ENCODE peak calls at places on chromosomes 5 and 9, in four cellular contexts. Y is neural crest cell, R is NCI-H510A treated with DMSO at 0.1 percent for 48 hours, D is germinal center. J is an unnamed sample.

GRCh38 chr9:115606851-115607250 is 488.9 kb upstream of the TNC start:
- DNase-seq in R (no peak), Y (no peak), D (no peak), J (no peak)

GRCh38 chr9:110069326-110070248 is 138.4 kb downstream of the C9orf152 start:
- DNase-seq in R (no peak), D (no peak), Y (no peak), J (no peak)

GRCh38 chr9:95091971-95092320 is 225.6 kb downstream of the FANCC start:
- DNase-seq in Y (no peak), D (no peak), R (no peak), J (no peak)

GRCh38 chr9:105119166-105119565 is 125.3 kb upstream of the SLC44A1 start:
- DNase-seq in Y (no peak), D (no peak), R (no peak), J (no peak)

GRCh38 chr5:143338658-143339366 is 64.7 kb downstream of the NR3C1 start:
- DNase-seq in R (no peak), D (no peak), Y (no peak), J (no peak)

GRCh38 chr5:82155305-82155704 is 122.8 kb downstream of the RPS23 start:
- DNase-seq in R (no peak), Y (no peak), D (no peak), J (no peak)

GRCh38 chr5:167050568-167051214 is 1240.8 kb upstream of the WWC1 start:
- DNase-seq in D (no peak), Y (no peak), R (no peak), J (no peak)

GRCh38 chr9:111481885-111482636 is 2.1 kb downstream of the ECPAS start:
- DNase-seq in R (peak), D (no peak), Y (no peak), J (no peak)

GRCh38 chr5:109619024-109619460 is 70.7 kb upstream of the MAN2A1 start:
- DNase-seq in Y (no peak), R (no peak), D (no peak), J (no peak)

GRCh38 chr5:140734354-140734753 is 34.1 kb downstream of the ZMAT2 start:
- DNase-seq in R (no peak), D (no peak), Y (no peak), J (no peak)

GRCh38 chr5:171483453-171484177 is 64.2 kb downstream of the FGF18 start:
- DNase-seq in Y (no peak), R (no peak), D (no peak), J (no peak)

GRCh38 chr9:77876091-77876490 is 155.5 kb downstream of the GNAQ start:
- DNase-seq in D (no peak), R (no peak), Y (no peak), J (no peak)

GRCh38 chr9:130243015-130243881 is 22.3 kb upstream of the HMCN2 start:
- DNase-seq in D (peak), Y (peak), R (peak), J (peak)

GRCh38 chr9:81266674-81267073 is 422.7 kb downstream of the TLE1 start:
- DNase-seq in Y (no peak), R (no peak), D (no peak), J (no peak)

GRCh38 chr5:138459311-138459710 is 6.0 kb upstream of the EGR1 start:
- DNase-seq in D (peak), R (no peak), Y (no peak), J (peak)

GRCh38 chr5:138543730-138544104 is 681 bp upstream of the ETF1 start:
- DNase-seq in D (peak), Y (no peak), R (no peak), J (no peak)

GRCh38 chr9:129664664-129665007 is 811 bp upstream of the PRRX2 start:
- DNase-seq in R (no peak), D (no peak), Y (no peak), J (no peak)

GRCh38 chr9:91558879-91559278 is 135.2 kb upstream of the NFIL3 start:
- DNase-seq in R (no peak), D (no peak), Y (no peak), J (no peak)

GRCh38 chr5:72034710-72035109 is 72.6 kb upstream of the MAP1B start:
- DNase-seq in R (no peak), Y (no peak), D (no peak), J (no peak)

GRCh38 chr5:170745481-170746061 is 38.0 kb upstream of the GABRP start:
- DNase-seq in Y (peak), D (no peak), R (no peak), J (no peak)

GRCh38 chr5:148791334-148791667 is 35.1 kb upstream of the ADRB2 start:
- DNase-seq in R (no peak), D (no peak), Y (no peak), J (peak)

GRCh38 chr9:130242270-130243014 is 23.1 kb upstream of the HMCN2 start:
- DNase-seq in D (no peak), R (no peak), Y (no peak), J (no peak)

GRCh38 chr9:123537809-123538208 is 181.8 kb downstream of the CRB2 start:
- DNase-seq in D (no peak), R (no peak), Y (no peak), J (no peak)

GRCh38 chr9:21075484-21075883 is 2.3 kb downstream of the IFNB1 start:
- DNase-seq in Y (no peak), D (no peak), R (no peak), J (no peak)

GRCh38 chr9:88890546-88890945 is 100.7 kb upstream of the S1PR3 start:
- DNase-seq in Y (no peak), D (no peak), R (no peak), J (no peak)

GRCh38 chr5:33761139-33761538 is 130.7 kb downstream of the ADAMTS12 start:
- DNase-seq in R (no peak), D (no peak), Y (no peak), J (no peak)

J was measured in GM06990.